ENCODE peak calls at places on chromosomes 5 and 9, in four cellular contexts. W, Y, P and V are unnamed samples.

GRCh38 chr9:115524467-115525059 is 406.6 kb upstream of the TNC start:
- DNase-seq in W (no peak), Y (peak), P (no peak), V (peak)

GRCh38 chr5:5683174-5683573 is 260.7 kb downstream of the ICE1 start:
- DNase-seq in W (no peak), Y (no peak), P (no peak), V (no peak)

GRCh38 chr5:76473676-76474075 is 70.6 kb downstream of the IQGAP2 start:
- DNase-seq in W (no peak), Y (no peak), P (peak), V (no peak)

GRCh38 chr5:21862986-21863385 is 990.2 kb downstream of the CDH12 start:
- DNase-seq in W (no peak), Y (no peak), P (no peak), V (no peak)

GRCh38 chr5:59893436-59894227 is at the start of gene PDE4D:
- DNase-seq in W (peak), Y (peak), P (no peak), V (peak)

GRCh38 chr5:161851691-161852299 is 3.9 kb downstream of the GABRA1 start:
- DNase-seq in W (no peak), Y (peak), P (no peak), V (peak)

GRCh38 chr5:127820910-127821553 is 117.8 kb downstream of the CCDC192 start:
- DNase-seq in W (no peak), Y (no peak), P (no peak), V (peak)

GRCh38 chr5:66232701-66233100 is 88.6 kb downstream of the SREK1 start:
- DNase-seq in W (no peak), Y (no peak), P (no peak), V (peak)

GRCh38 chr9:108536836-108537601 is 318.8 kb downstream of the ACTL7B start:
- DNase-seq in W (no peak), Y (no peak), P (no peak), V (no peak)

GRCh38 chr9:98303556-98304125 is 48.2 kb upstream of the TBC1D2 start:
- DNase-seq in W (no peak), Y (no peak), P (no peak), V (no peak)

GRCh38 chr5:83281658-83282057 is 189.9 kb upstream of the VCAN start:
- DNase-seq in W (no peak), Y (peak), P (no peak), V (peak)

GRCh38 chr5:80149161-80149609 is 106.7 kb downstream of the SERINC5 start:
- DNase-seq in W (no peak), Y (no peak), P (no peak), V (no peak)

GRCh38 chr5:6587171-6587570 is 45.7 kb downstream of the NSUN2 start:
- DNase-seq in W (no peak), Y (no peak), P (no peak), V (no peak)

GRCh38 chr5:122759740-122760139 is 15.1 kb upstream of the SNX2 start:
- DNase-seq in W (no peak), Y (no peak), P (no peak), V (no peak)

GRCh38 chr5:119318256-119318914 is 37.4 kb upstream of the TNFAIP8 start:
- DNase-seq in W (no peak), Y (peak), P (no peak), V (no peak)

GRCh38 chr9:133370680-133371079 is 5.2 kb downstream of the SURF4 start:
- DNase-seq in W (no peak), Y (no peak), P (no peak), V (no peak)

GRCh38 chr5:166562246-166562645 is 1729.2 kb upstream of the WWC1 start:
- DNase-seq in W (no peak), Y (no peak), P (no peak), V (no peak)

GRCh38 chr5:17315710-17316221 is 98.3 kb downstream of the BASP1 start:
- DNase-seq in W (no peak), Y (peak), P (no peak), V (peak)

GRCh38 chr5:20570486-20570885 is 582.5 kb upstream of the CDH18 start:
- DNase-seq in W (no peak), Y (no peak), P (no peak), V (no peak)

GRCh38 chr9:117415584-117415937 is 704 bp upstream of the ASTN2 start:
- DNase-seq in W (no peak), Y (no peak), P (no peak), V (no peak)
- H3K4me3 ChIP-seq in W (peak), Y (no peak), P (no peak), V (no peak)

GRCh38 chr5:146208916-146209522 is 5.6 kb downstream of the RBM27 start:
- DNase-seq in W (no peak), Y (no peak), P (no peak), V (no peak)
- TF ChIP-seq CTCF in W (no peak), Y (peak), P (peak), V (peak)

GRCh38 chr5:82074968-82075367 is 103.1 kb downstream of the ATG10 start:
- DNase-seq in W (no peak), Y (peak), P (no peak), V (peak)
- H3K4me3 ChIP-seq in W (no peak), Y (no peak), P (no peak), V (no peak)

DNA sequence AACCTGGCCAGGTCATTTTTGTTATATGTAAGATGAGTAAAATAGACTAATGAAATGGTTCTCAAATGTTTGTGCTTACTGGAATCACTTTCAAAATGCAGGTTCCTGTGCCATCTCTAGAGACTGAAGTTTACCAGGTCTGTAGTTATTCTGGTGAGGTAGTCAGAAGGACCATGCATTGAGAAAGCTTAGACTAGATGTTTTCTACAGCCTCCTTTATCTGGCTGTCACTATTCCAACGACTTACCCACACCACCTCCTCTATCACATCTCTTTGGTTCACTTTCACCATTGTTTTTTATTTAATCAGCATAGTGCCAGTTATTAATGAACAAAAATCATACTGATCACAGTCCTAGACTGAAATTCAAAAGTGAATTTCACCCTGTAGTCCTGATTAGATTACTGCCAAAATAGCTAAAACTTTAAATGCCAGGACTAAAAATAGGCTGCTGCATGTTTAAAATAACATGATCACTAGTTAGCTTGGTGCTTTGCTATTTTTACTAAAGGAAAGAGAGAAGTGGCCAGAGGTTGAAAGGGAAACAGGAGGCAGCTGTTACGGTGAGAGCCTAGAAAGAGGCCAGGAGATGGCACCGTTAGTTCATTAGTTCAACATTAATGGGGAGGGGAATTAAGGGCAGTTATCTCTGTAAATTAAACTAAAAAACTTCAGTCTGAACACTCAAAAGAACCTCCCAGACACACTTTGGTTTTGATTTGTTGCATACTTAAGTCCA is 13.9 kb upstream of the FNIP1 start:
- DNase-seq in W (no peak), Y (peak), P (no peak), V (peak)
- TF ChIP-seq CTCF in W (peak), Y (peak), P (no peak), V (peak)

GRCh38 chr5:36013182-36013581 is 22.0 kb upstream of the UGT3A1 start:
- DNase-seq in W (no peak), Y (no peak), P (no peak), V (no peak)

GRCh38 chr5:36017004-36017403 is 25.8 kb upstream of the UGT3A1 start:
- DNase-seq in W (no peak), Y (no peak), P (no peak), V (no peak)

DNA sequence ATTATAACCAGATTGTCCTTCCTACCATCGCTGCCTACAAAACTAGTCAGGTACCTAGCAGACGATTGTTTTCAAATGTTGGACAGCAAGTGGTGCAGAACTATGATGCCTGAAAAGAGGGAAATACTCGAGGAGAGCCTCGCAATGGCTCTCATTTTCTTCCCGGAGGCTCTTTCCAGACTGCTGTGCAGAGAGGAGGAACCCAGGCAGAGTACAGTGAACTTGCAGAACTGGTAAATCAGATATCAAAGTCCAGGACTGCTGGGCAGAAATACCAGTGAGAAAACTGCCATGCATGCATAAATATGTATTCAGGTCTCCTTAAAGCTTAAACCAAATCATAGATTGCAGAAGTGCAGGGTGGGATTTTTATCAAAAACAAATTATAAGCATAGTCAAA is 26.4 kb upstream of the UGT3A1 start:
- DNase-seq in W (no peak), Y (no peak), P (no peak), V (no peak)
- H3K4me3 ChIP-seq in W (no peak), Y (no peak), P (no peak), V (no peak)

GRCh38 chr5:14830210-14831005 is 41.2 kb downstream of the ANKH start:
- DNase-seq in W (no peak), Y (peak), P (no peak), V (no peak)
- TF ChIP-seq CTCF in W (no peak), Y (peak), P (no peak), V (no peak)

GRCh38 chr9:88578486-88579362 is 43.7 kb downstream of the NXNL2 start:
- DNase-seq in W (peak), Y (peak), P (peak), V (peak)
- H3K4me3 ChIP-seq in W (peak), Y (no peak), P (no peak), V (no peak)